ENCODE peak calls at places on chromosomes 3 and 15, in five cellular contexts. One of them, this sample, is unnamed.

GRCh38 chr3:182978387-182978786 is 2.0 kb downstream of the DCUN1D1 start:
- DNase-seq in BJ: no peak
- DNase-seq in ovary: no peak
- DNase-seq in adrenal gland: no peak
- DNase-seq in PC-9: no peak
- DNase-seq in this sample: no peak

GRCh38 chr3:98746882-98747281 is 16.3 kb upstream of the ST3GAL6 start:
- DNase-seq in adrenal gland: no peak
- DNase-seq in PC-9: no peak
- DNase-seq in BJ: no peak
- DNase-seq in ovary: no peak
- DNase-seq in this sample: no peak

GRCh38 chr3:102129774-102130608 is 280.7 kb downstream of the NFKBIZ start:
- DNase-seq in adrenal gland: no peak
- DNase-seq in ovary: no peak
- DNase-seq in BJ: peak
- DNase-seq in PC-9: peak
- DNase-seq in this sample: peak

GRCh38 chr3:18401298-18401961 is 23.7 kb downstream of the SATB1 start:
- DNase-seq in BJ: no peak
- DNase-seq in ovary: no peak
- DNase-seq in adrenal gland: no peak
- DNase-seq in PC-9: no peak
- DNase-seq in this sample: no peak

GRCh38 chr15:30038667-30039523 is 43.9 kb upstream of the GOLGA8J start:
- DNase-seq in adrenal gland: peak
- DNase-seq in PC-9: no peak
- DNase-seq in ovary: no peak
- DNase-seq in BJ: no peak
- DNase-seq in this sample: no peak

GRCh38 chr3:157700405-157700804 is 197.2 kb upstream of the VEPH1 start:
- DNase-seq in PC-9: no peak
- DNase-seq in ovary: no peak
- DNase-seq in BJ: no peak
- DNase-seq in adrenal gland: no peak
- DNase-seq in this sample: no peak

GRCh38 chr3:88219138-88219792 is 69.5 kb downstream of the C3orf38 start:
- DNase-seq in adrenal gland: peak
- DNase-seq in BJ: no peak
- DNase-seq in PC-9: no peak
- DNase-seq in ovary: peak
- DNase-seq in this sample: peak

GRCh38 chr15:66859688-66860253 is 157.7 kb downstream of the SMAD6 start:
- DNase-seq in PC-9: no peak
- DNase-seq in ovary: no peak
- DNase-seq in adrenal gland: peak
- DNase-seq in BJ: no peak
- DNase-seq in this sample: no peak

DNA sequence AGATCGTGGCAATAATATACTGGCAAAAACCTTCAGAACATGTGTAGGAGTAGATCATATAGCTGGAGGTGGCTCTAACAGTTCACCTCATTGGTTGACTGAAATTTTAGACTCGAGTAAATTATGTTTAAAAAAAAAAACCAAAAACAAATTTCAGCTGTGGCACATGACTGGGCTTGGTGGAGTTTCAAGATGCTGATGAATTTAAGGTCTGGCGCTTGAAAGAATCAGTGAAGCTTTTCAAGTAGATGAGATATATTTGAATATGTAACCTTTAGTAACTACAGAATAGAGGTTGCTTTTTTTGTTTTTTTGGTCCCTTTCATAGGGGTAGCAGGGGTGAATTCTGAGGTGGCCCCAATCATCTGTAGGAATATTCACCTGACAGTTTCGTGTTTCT is 65.8 kb downstream of the MAP4 start:
- DNase-seq in ovary: no peak
- DNase-seq in BJ: no peak
- DNase-seq in PC-9: no peak
- DNase-seq in adrenal gland: no peak
- DNase-seq in this sample: no peak
- H3K4me3 ChIP-seq in ovary: no peak
- H3K4me3 ChIP-seq in BJ: no peak
- H3K4me3 ChIP-seq in PC-9: no peak
- H3K4me3 ChIP-seq in adrenal gland: no peak
- H3K4me3 ChIP-seq in this sample: no peak

GRCh38 chr3:149653136-149653535 is 4.7 kb downstream of the WWTR1 start:
- DNase-seq in ovary: no peak
- DNase-seq in BJ: no peak
- DNase-seq in PC-9: no peak
- DNase-seq in adrenal gland: no peak
- DNase-seq in this sample: no peak
- H3K4me3 ChIP-seq in ovary: peak
- H3K4me3 ChIP-seq in BJ: no peak
- H3K4me3 ChIP-seq in PC-9: peak
- H3K4me3 ChIP-seq in adrenal gland: no peak
- H3K4me3 ChIP-seq in this sample: no peak

GRCh38 chr3:56782900-56783299 is 18.8 kb downstream of the ARHGEF3 start:
- DNase-seq in BJ: no peak
- DNase-seq in PC-9: no peak
- DNase-seq in adrenal gland: peak
- DNase-seq in ovary: no peak
- DNase-seq in this sample: no peak
- H3K4me3 ChIP-seq in BJ: no peak
- H3K4me3 ChIP-seq in PC-9: no peak
- H3K4me3 ChIP-seq in adrenal gland: no peak
- H3K4me3 ChIP-seq in ovary: no peak
- H3K4me3 ChIP-seq in this sample: no peak

DNA sequence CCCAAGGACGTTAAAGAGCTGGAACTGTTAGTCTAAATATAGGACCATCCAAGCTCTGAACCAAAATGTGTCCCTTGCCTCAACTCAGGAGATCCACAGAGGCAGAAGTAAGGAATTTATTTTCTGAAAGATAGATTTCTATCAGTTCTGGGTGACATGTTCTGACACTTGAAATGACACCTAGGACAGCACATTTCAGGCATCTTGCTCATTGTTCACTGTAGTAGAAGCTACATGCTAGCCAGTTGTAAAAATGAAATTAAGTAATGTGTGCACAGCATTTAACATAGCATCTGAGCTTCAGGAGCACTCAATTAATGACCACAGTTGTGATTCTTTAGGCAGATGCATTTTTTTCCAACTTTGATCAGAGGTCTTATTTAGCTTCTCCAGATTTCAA is 567 bp downstream of the CCR2 start:
- DNase-seq in ovary: no peak
- DNase-seq in PC-9: no peak
- DNase-seq in BJ: no peak
- DNase-seq in adrenal gland: no peak
- DNase-seq in this sample: no peak
- H3K4me3 ChIP-seq in ovary: no peak
- H3K4me3 ChIP-seq in PC-9: no peak
- H3K4me3 ChIP-seq in BJ: no peak
- H3K4me3 ChIP-seq in adrenal gland: no peak
- H3K4me3 ChIP-seq in this sample: no peak

DNA sequence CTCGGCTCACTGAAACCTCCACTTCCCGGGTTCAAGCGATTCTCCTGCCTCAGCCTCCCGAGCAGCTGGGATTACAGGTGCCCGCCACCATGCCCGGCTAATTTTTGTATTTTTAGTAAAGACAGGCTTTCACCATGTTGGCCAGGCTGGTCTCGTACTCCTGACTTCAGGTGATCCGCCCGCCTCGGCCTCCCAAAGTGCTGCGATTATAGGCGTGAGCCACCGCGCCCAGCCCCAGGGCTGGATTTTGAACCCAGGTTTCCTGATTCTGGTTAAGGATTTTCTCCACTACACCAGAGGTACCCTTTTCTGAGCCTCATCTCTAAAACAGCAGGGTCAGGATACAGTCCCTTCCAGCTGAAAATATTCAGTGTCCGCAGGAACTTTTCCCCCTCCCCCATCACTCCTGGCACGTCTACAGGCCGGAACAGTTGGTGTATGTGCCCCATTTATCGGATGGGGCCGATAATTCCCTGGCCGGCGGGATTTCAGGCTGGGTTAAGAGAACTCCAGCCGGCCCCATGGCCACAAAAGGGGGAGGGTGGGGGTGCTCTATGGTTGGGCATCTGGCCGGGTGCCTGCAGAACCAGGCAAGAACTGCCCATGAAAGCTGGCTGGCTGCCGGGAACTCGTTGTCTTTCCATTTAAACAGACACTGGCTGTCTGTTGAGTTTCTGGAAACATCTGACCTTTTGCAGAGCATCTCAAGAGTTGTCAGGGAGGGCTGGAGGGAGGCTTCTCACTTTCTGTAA is 26.8 kb upstream of the SEMA4B start:
- DNase-seq in BJ: no peak
- DNase-seq in adrenal gland: peak
- DNase-seq in PC-9: no peak
- DNase-seq in ovary: peak
- DNase-seq in this sample: peak
- H3K4me3 ChIP-seq in BJ: no peak
- H3K4me3 ChIP-seq in adrenal gland: no peak
- H3K4me3 ChIP-seq in PC-9: no peak
- H3K4me3 ChIP-seq in ovary: no peak
- H3K4me3 ChIP-seq in this sample: no peak

DNA sequence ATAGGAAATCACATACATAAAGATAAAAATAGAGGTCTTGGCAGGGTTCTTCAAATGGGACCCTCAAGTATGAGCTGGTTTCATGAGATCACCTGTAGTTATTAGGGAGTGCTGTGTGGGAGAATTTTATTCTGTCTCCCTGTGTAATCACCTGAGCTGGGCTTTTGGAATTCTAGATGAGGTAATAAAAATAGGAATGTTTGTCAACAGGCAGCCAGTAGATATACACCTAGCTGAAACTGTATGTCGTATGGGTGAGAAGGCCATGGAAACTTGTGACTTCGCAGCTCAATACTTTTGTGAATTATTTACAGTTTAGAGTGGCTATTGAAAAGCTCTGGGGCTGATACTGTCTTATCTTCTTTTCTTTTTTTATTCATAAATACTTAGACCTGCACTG is 40.5 kb upstream of the PLCL2 start:
- DNase-seq in adrenal gland: no peak
- DNase-seq in BJ: no peak
- DNase-seq in PC-9: no peak
- DNase-seq in ovary: no peak
- DNase-seq in this sample: no peak
- H3K4me3 ChIP-seq in adrenal gland: no peak
- H3K4me3 ChIP-seq in BJ: no peak
- H3K4me3 ChIP-seq in PC-9: no peak
- H3K4me3 ChIP-seq in ovary: no peak
- H3K4me3 ChIP-seq in this sample: no peak

GRCh38 chr3:57749542-57749941 is 6.6 kb upstream of the SLMAP start:
- DNase-seq in adrenal gland: no peak
- DNase-seq in ovary: no peak
- DNase-seq in PC-9: no peak
- DNase-seq in BJ: no peak
- DNase-seq in this sample: no peak

GRCh38 chr3:57752307-57752706 is 3.8 kb upstream of the SLMAP start:
- DNase-seq in BJ: no peak
- DNase-seq in adrenal gland: no peak
- DNase-seq in ovary: no peak
- DNase-seq in PC-9: peak
- DNase-seq in this sample: peak

GRCh38 chr3:57755368-57756021 is 614 bp upstream of the SLMAP start:
- DNase-seq in BJ: no peak
- DNase-seq in PC-9: peak
- DNase-seq in adrenal gland: peak
- DNase-seq in ovary: no peak
- DNase-seq in this sample: no peak

GRCh38 chr3:57756022-57756527 is at the start of gene SLMAP:
- DNase-seq in PC-9: peak
- DNase-seq in adrenal gland: peak
- DNase-seq in BJ: peak
- DNase-seq in ovary: peak
- DNase-seq in this sample: peak

DNA sequence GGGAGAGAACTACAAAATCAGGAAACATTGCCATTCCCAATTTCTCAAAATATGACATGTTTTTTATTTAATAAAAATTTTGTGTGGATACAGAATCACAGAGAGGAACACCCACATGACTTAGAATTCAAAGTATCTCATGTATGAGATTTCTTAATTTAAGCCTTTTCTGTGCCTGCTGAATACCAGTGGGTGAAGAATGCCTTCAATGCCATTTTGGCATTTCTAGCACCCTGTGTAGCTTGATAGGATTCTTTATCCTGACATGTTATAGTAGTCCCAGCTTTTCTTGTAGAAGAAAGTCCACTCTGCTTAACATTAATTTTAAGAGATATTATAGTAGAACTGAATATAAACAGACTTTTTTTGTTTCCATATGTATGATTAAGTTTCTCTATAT is 3.1 kb upstream of the SLMAP start:
- DNase-seq in PC-9: no peak
- DNase-seq in BJ: no peak
- DNase-seq in adrenal gland: no peak
- DNase-seq in ovary: no peak
- DNase-seq in this sample: no peak
- H3K4me3 ChIP-seq in PC-9: no peak
- H3K4me3 ChIP-seq in BJ: no peak
- H3K4me3 ChIP-seq in adrenal gland: no peak
- H3K4me3 ChIP-seq in ovary: no peak
- H3K4me3 ChIP-seq in this sample: no peak

GRCh38 chr3:58574682-58575081 is 2.5 kb downstream of the FAM107A start:
- DNase-seq in adrenal gland: no peak
- DNase-seq in BJ: no peak
- DNase-seq in PC-9: no peak
- DNase-seq in ovary: no peak
- DNase-seq in this sample: no peak

GRCh38 chr3:58576716-58577115 is 475 bp downstream of the FAM107A start:
- DNase-seq in BJ: no peak
- DNase-seq in PC-9: no peak
- DNase-seq in adrenal gland: no peak
- DNase-seq in ovary: no peak
- DNase-seq in this sample: no peak

GRCh38 chr3:58573638-58574037 is 3.6 kb downstream of the FAM107A start:
- DNase-seq in ovary: no peak
- DNase-seq in BJ: no peak
- DNase-seq in PC-9: no peak
- DNase-seq in adrenal gland: no peak
- DNase-seq in this sample: no peak

GRCh38 chr3:58577269-58577821 is at the start of gene FAM107A:
- DNase-seq in PC-9: no peak
- DNase-seq in adrenal gland: peak
- DNase-seq in ovary: no peak
- DNase-seq in BJ: peak
- DNase-seq in this sample: peak

DNA sequence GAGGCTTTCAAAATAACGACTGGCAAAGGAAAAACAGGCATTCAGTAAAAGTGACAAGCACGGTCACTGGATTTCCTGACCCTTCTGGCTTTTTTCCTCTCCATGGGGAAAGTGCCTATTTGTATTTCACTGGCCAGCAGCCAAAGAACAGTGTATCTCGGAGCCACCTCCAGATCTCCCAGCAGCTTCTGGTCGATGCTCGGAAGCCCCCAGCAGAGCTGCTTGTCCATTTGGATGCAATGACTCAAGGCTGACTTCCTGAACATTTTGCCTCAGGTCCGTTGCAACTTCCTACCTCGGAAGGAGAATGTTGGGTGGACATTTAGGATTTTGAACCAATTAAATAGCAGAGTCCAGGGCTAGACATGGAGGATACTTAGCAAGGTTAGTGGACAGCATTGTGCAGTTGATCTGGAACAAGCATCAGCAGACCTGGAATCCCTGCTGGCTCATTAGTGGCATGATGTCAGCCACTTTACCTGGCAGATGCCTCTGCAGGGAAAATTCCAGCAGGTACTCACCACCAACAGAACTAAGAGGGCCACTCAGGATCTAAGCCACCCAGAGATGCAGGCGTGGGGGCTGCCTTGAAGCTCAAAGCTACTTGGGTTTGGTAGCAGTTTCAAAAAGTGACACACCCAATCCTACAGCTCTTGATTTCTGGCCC is 1.1 kb downstream of the FAM107A start:
- DNase-seq in adrenal gland: no peak
- DNase-seq in ovary: no peak
- DNase-seq in BJ: no peak
- DNase-seq in PC-9: no peak
- DNase-seq in this sample: no peak
- H3K4me3 ChIP-seq in adrenal gland: no peak
- H3K4me3 ChIP-seq in ovary: no peak
- H3K4me3 ChIP-seq in BJ: no peak
- H3K4me3 ChIP-seq in PC-9: no peak
- H3K4me3 ChIP-seq in this sample: no peak

This sample was measured in fibroblast of villous mesenchyme.